ENCODE peak calls at places on chromosomes 2 and 18, in five cellular contexts. One of them, this sample, is unnamed.

GRCh38 chr18:25171334-25171733 is 180.6 kb downstream of the ZNF521 start:
- DNase-seq in K562: no peak
- DNase-seq in body of pancreas: no peak
- DNase-seq in transverse colon: no peak
- DNase-seq in erythroblast: no peak
- DNase-seq in this sample: no peak

GRCh38 chr2:30472326-30472725 is 25.3 kb downstream of the LCLAT1 start:
- DNase-seq in K562: no peak
- DNase-seq in body of pancreas: no peak
- DNase-seq in transverse colon: no peak
- DNase-seq in erythroblast: peak; percentile 13
- DNase-seq in this sample: no peak

GRCh38 chr2:42493885-42494433 is at the start of gene KCNG3:
- DNase-seq in K562: peak; percentile 47
- DNase-seq in body of pancreas: peak; percentile 68
- DNase-seq in transverse colon: peak; percentile 84
- DNase-seq in erythroblast: peak; percentile 52
- DNase-seq in this sample: peak; percentile 78

GRCh38 chr18:13800505-13801259 is 23.3 kb upstream of the MC5R start:
- DNase-seq in K562: peak; percentile 52
- DNase-seq in body of pancreas: peak; percentile 59
- DNase-seq in transverse colon: peak; percentile 79
- DNase-seq in erythroblast: peak; percentile 45
- DNase-seq in this sample: peak; percentile 37

GRCh38 chr2:75031171-75031570 is 72.7 kb downstream of the POLE4 start:
- DNase-seq in K562: no peak
- DNase-seq in body of pancreas: no peak
- DNase-seq in transverse colon: no peak
- DNase-seq in erythroblast: no peak
- DNase-seq in this sample: no peak

GRCh38 chr2:45821558-45822271 is 170.2 kb downstream of the PRKCE start:
- DNase-seq in K562: no peak
- DNase-seq in body of pancreas: peak; percentile 97
- DNase-seq in transverse colon: peak; percentile 69
- DNase-seq in erythroblast: no peak
- DNase-seq in this sample: no peak

GRCh38 chr2:108384662-108385393 is 7.1 kb downstream of the SULT1C4 start:
- DNase-seq in K562: no peak
- DNase-seq in body of pancreas: no peak
- DNase-seq in transverse colon: no peak
- DNase-seq in erythroblast: no peak
- DNase-seq in this sample: no peak

GRCh38 chr18:22417496-22418188 is at the start of gene CTAGE1:
- DNase-seq in K562: no peak
- DNase-seq in body of pancreas: no peak
- DNase-seq in transverse colon: no peak
- DNase-seq in erythroblast: no peak
- DNase-seq in this sample: no peak

GRCh38 chr2:172253190-172254052 is 150.7 kb upstream of the DLX2 start:
- DNase-seq in K562: peak; percentile 35
- DNase-seq in body of pancreas: peak; percentile 50
- DNase-seq in transverse colon: peak; percentile 70
- DNase-seq in erythroblast: no peak
- DNase-seq in this sample: no peak

GRCh38 chr2:12556762-12557161 is 160.0 kb upstream of the TRIB2 start:
- DNase-seq in K562: peak; percentile 35
- DNase-seq in body of pancreas: no peak
- DNase-seq in transverse colon: no peak
- DNase-seq in erythroblast: no peak
- DNase-seq in this sample: no peak

GRCh38 chr2:23947350-23947749 is 7.1 kb downstream of the UBXN2A start:
- DNase-seq in K562: no peak
- DNase-seq in body of pancreas: no peak
- DNase-seq in transverse colon: no peak
- DNase-seq in erythroblast: no peak
- DNase-seq in this sample: no peak

GRCh38 chr18:45024357-45025107 is 343.8 kb downstream of the SETBP1 start:
- DNase-seq in K562: no peak
- DNase-seq in body of pancreas: no peak
- DNase-seq in transverse colon: no peak
- DNase-seq in erythroblast: no peak
- DNase-seq in this sample: no peak

GRCh38 chr2:222309361-222309760 is 10.6 kb upstream of the PAX3 start:
- DNase-seq in K562: no peak
- DNase-seq in body of pancreas: no peak
- DNase-seq in transverse colon: no peak
- DNase-seq in erythroblast: no peak
- DNase-seq in this sample: no peak

GRCh38 chr2:17756629-17757028 is 2.7 kb downstream of the GEN1 start:
- DNase-seq in K562: no peak
- DNase-seq in body of pancreas: no peak
- DNase-seq in transverse colon: no peak
- DNase-seq in erythroblast: no peak
- DNase-seq in this sample: no peak

GRCh38 chr2:128413014-128413717 is 94.5 kb upstream of the HS6ST1 start:
- DNase-seq in K562: no peak
- DNase-seq in body of pancreas: no peak
- DNase-seq in transverse colon: no peak
- DNase-seq in erythroblast: no peak
- DNase-seq in this sample: no peak

GRCh38 chr2:95026471-95027368 is 1.2 kb downstream of the MAL start:
- DNase-seq in K562: no peak
- DNase-seq in body of pancreas: no peak
- DNase-seq in transverse colon: no peak
- DNase-seq in erythroblast: no peak
- DNase-seq in this sample: no peak

GRCh38 chr2:61670591-61671503 is 132.7 kb upstream of the XPO1 start:
- DNase-seq in K562: no peak
- DNase-seq in body of pancreas: peak; percentile 64
- DNase-seq in transverse colon: peak; percentile 49
- DNase-seq in erythroblast: no peak
- DNase-seq in this sample: no peak

GRCh38 chr2:99153921-99154604 is 679 bp downstream of the TSGA10 start:
- DNase-seq in K562: peak; percentile 21
- DNase-seq in body of pancreas: no peak
- DNase-seq in transverse colon: no peak
- DNase-seq in erythroblast: peak; percentile 54
- DNase-seq in this sample: no peak

GRCh38 chr18:74897971-74898657 is 300.4 kb downstream of the ZNF407 start:
- DNase-seq in K562: no peak
- DNase-seq in body of pancreas: no peak
- DNase-seq in transverse colon: no peak
- DNase-seq in erythroblast: no peak
- DNase-seq in this sample: no peak

GRCh38 chr2:102033750-102034682 is 42.3 kb downstream of the IL1R2 start:
- DNase-seq in K562: no peak
- DNase-seq in body of pancreas: peak; percentile 48
- DNase-seq in transverse colon: no peak
- DNase-seq in erythroblast: no peak
- DNase-seq in this sample: no peak

GRCh38 chr18:62957885-62958472 is 242.6 kb downstream of the PHLPP1 start:
- DNase-seq in K562: no peak
- DNase-seq in body of pancreas: peak; percentile 23
- DNase-seq in transverse colon: peak; percentile 44
- DNase-seq in erythroblast: peak; percentile 68
- DNase-seq in this sample: no peak

GRCh38 chr2:24825883-24826800 is 32.9 kb downstream of the CENPO start:
- DNase-seq in K562: no peak
- DNase-seq in body of pancreas: no peak
- DNase-seq in transverse colon: no peak
- DNase-seq in erythroblast: no peak
- DNase-seq in this sample: peak; percentile 15

GRCh38 chr2:4475618-4476017 is 772.2 kb downstream of the DCDC2C start:
- DNase-seq in K562: no peak
- DNase-seq in body of pancreas: no peak
- DNase-seq in transverse colon: no peak
- DNase-seq in erythroblast: no peak
- DNase-seq in this sample: no peak

GRCh38 chr2:204776781-204777559 is 231.7 kb downstream of the PARD3B start:
- DNase-seq in K562: no peak
- DNase-seq in body of pancreas: no peak
- DNase-seq in transverse colon: no peak
- DNase-seq in erythroblast: no peak
- DNase-seq in this sample: no peak

GRCh38 chr2:239927424-239927981 is 97.6 kb downstream of the NDUFA10 start:
- DNase-seq in K562: peak; percentile 79
- DNase-seq in body of pancreas: no peak
- DNase-seq in transverse colon: no peak
- DNase-seq in erythroblast: no peak
- DNase-seq in this sample: no peak

GRCh38 chr18:48910972-48911545 is 39.7 kb downstream of the SMAD7 start:
- DNase-seq in K562: no peak
- DNase-seq in body of pancreas: no peak
- DNase-seq in transverse colon: no peak
- DNase-seq in erythroblast: no peak
- DNase-seq in this sample: no peak

DNA sequence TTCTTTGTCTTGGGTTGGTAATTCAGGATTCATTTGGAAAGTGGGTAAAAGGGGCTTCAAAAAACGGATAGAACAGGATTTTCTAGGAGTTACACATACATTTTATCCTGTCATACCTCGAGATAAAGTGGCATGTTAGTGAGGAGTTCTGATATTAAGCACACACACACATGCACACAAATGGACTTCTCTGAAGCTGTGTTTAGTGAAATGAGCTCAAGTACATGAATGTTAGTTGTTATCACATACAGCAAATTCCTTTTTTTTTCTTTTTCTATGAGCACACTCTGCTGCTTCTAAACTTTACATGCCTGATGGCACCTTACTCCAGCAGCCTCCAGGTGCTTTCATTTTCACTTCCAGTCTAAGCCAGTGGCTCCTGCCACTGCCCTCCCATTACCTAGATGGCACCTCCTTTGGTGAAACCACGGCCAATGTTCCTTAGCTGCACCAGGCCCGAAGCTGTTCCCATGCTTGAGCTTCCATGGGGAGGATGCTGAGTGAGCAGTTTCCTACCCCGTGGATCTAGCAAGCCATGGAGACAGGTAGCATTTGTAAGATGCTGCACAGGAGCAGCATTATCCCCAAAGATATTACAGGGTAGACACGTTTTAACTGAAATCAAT is 49.7 kb downstream of the STAT1 start:
- DNase-seq in K562: no peak
- DNase-seq in body of pancreas: no peak
- DNase-seq in transverse colon: no peak
- DNase-seq in erythroblast: no peak
- DNase-seq in this sample: no peak
- TF ChIP-seq POLR2A in K562: no peak
- TF ChIP-seq POLR2A in body of pancreas: no peak
- TF ChIP-seq POLR2A in transverse colon: no peak
- TF ChIP-seq POLR2A in erythroblast: no peak
- TF ChIP-seq POLR2A in this sample: peak; percentile 90

GRCh38 chr2:189581354-189582139 is 961 bp upstream of the SLC40A1 start:
- DNase-seq in K562: peak; percentile 87
- DNase-seq in body of pancreas: peak; percentile 54
- DNase-seq in transverse colon: peak; percentile 30
- DNase-seq in erythroblast: peak; percentile 98
- DNase-seq in this sample: no peak

GRCh38 chr2:189579585-189579984 is 1.0 kb downstream of the SLC40A1 start:
- DNase-seq in K562: no peak
- DNase-seq in body of pancreas: no peak
- DNase-seq in transverse colon: no peak
- DNase-seq in erythroblast: peak; percentile 69
- DNase-seq in this sample: no peak

GRCh38 chr2:189582140-189582825 is 1.7 kb upstream of the SLC40A1 start:
- DNase-seq in K562: no peak
- DNase-seq in body of pancreas: no peak
- DNase-seq in transverse colon: no peak
- DNase-seq in erythroblast: peak; percentile 89
- DNase-seq in this sample: no peak

GRCh38 chr2:189580267-189580661 is 322 bp downstream of the SLC40A1 start:
- DNase-seq in K562: peak; percentile 61
- DNase-seq in body of pancreas: peak; percentile 28
- DNase-seq in transverse colon: peak; percentile 37
- DNase-seq in erythroblast: peak; percentile 85
- DNase-seq in this sample: no peak

GRCh38 chr2:189580662-189581353 is at the start of gene SLC40A1:
- DNase-seq in K562: peak; percentile 75
- DNase-seq in body of pancreas: peak; percentile 90
- DNase-seq in transverse colon: peak; percentile 83
- DNase-seq in erythroblast: peak; percentile 91
- DNase-seq in this sample: peak; percentile 41
- TF ChIP-seq POLR2A in K562: peak; percentile 70
- TF ChIP-seq POLR2A in body of pancreas: peak; percentile 97
- TF ChIP-seq POLR2A in transverse colon: peak; percentile 90
- TF ChIP-seq POLR2A in erythroblast: peak; percentile 93
- TF ChIP-seq POLR2A in this sample: no peak

DNA sequence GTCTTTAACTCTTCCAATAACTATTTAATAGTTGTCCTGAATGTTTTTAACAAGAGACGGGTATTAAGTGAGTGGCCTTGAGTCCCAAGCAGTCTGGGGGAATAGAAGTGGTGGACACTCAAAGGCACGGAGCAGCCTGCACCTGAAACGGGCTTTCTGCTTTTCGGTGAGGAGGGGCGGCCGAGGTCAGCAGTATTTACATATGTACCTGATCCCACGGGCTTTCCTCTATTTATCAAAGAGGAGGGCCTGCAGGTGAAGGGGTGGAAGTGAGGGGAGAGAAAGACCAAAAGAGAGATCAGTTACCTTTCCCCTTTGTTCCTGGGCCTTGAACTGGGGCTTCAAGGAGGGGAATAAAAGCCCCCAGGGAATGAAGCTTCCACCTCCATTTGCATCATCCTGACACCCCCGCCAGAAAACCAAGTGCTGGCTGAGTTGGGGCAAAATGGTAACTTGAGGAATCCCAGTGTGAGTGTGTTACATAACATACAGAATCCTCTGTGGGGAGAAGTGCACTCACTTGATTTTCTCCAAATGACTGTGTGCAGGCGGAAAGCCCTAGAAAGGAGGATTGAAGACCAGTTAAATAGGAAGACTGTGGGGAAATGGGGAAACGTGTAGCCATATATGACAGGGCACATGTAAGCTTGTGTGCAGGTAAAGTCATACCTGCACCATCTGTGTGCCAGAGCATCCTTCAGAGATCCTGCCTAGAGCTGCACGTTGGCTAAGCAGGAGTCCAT is 12.4 kb downstream of the POU3F3 start:
- DNase-seq in K562: no peak
- DNase-seq in body of pancreas: no peak
- DNase-seq in transverse colon: no peak
- DNase-seq in erythroblast: no peak
- DNase-seq in this sample: no peak
- TF ChIP-seq POLR2A in K562: no peak
- TF ChIP-seq POLR2A in body of pancreas: no peak
- TF ChIP-seq POLR2A in transverse colon: no peak
- TF ChIP-seq POLR2A in erythroblast: no peak
- TF ChIP-seq POLR2A in this sample: no peak

GRCh38 chr2:188023035-188023434 is 268.6 kb upstream of the GULP1 start:
- DNase-seq in K562: no peak
- DNase-seq in body of pancreas: no peak
- DNase-seq in transverse colon: no peak
- DNase-seq in erythroblast: no peak
- DNase-seq in this sample: no peak

GRCh38 chr2:188028739-188029138 is 262.9 kb upstream of the GULP1 start:
- DNase-seq in K562: no peak
- DNase-seq in body of pancreas: no peak
- DNase-seq in transverse colon: no peak
- DNase-seq in erythroblast: no peak
- DNase-seq in this sample: no peak

GRCh38 chr2:188022389-188022788 is 269.3 kb upstream of the GULP1 start:
- DNase-seq in K562: no peak
- DNase-seq in body of pancreas: no peak
- DNase-seq in transverse colon: no peak
- DNase-seq in erythroblast: no peak
- DNase-seq in this sample: no peak

GRCh38 chr2:188024811-188025210 is 266.9 kb upstream of the GULP1 start:
- DNase-seq in K562: no peak
- DNase-seq in body of pancreas: no peak
- DNase-seq in transverse colon: no peak
- DNase-seq in erythroblast: no peak
- DNase-seq in this sample: no peak
- TF ChIP-seq POLR2A in K562: no peak
- TF ChIP-seq POLR2A in body of pancreas: no peak
- TF ChIP-seq POLR2A in transverse colon: no peak
- TF ChIP-seq POLR2A in erythroblast: no peak
- TF ChIP-seq POLR2A in this sample: no peak

This sample was measured in GM12891.